ENCODE peak calls at places on chromosome 3, in eight cellular contexts. C is DND-41, G is mucosa of descending colon, Z is tibial artery, V is psoas muscle, J is sigmoid colon, I is cardiac muscle cell, D is A549. Y is an unnamed sample. For H3K9me3, the result is how much of the 10 kb centered on the place peaks cover.

GRCh38 chr3:12963869-12964712 is 109.1 kb downstream of the IQSEC1 start:
- DNase-seq in C (no peak), G (peak), Z (no peak), V (peak), J (no peak), I (no peak), D (no peak), Y (no peak)

GRCh38 chr3:16183601-16184270 is 9.3 kb downstream of the GALNT15 start:
- DNase-seq in C (no peak), G (no peak), Z (no peak), V (no peak), J (no peak), I (no peak), D (peak), Y (no peak)

GRCh38 chr3:102718651-102719050 is 283.8 kb downstream of the ZPLD1 start:
- DNase-seq in C (no peak), G (no peak), Z (no peak), V (no peak), J (no peak), I (no peak), D (no peak), Y (no peak)

GRCh38 chr3:38000242-38000916 is 9.8 kb downstream of the VILL start:
- DNase-seq in C (no peak), G (peak), Z (peak), V (no peak), J (peak), I (no peak), D (no peak), Y (no peak)

GRCh38 chr3:141384157-141384556 is 15.9 kb downstream of the ZBTB38 start:
- DNase-seq in C (no peak), G (no peak), Z (no peak), V (no peak), J (no peak), I (no peak), D (no peak), Y (no peak)

GRCh38 chr3:72145506-72146380 is 360.8 kb upstream of the PROK2 start:
- DNase-seq in C (no peak), G (no peak), Z (no peak), V (no peak), J (no peak), I (no peak), D (no peak), Y (no peak)

GRCh38 chr3:119659584-119660291 is 651 bp downstream of the POPDC2 start:
- DNase-seq in C (no peak), G (no peak), Z (no peak), V (no peak), J (no peak), I (no peak), D (no peak), Y (no peak)

GRCh38 chr3:10242182-10243065 is 5.8 kb upstream of the TATDN2 start:
- DNase-seq in C (peak), G (no peak), Z (no peak), V (no peak), J (peak), I (no peak), D (no peak), Y (no peak)

GRCh38 chr3:98541695-98542094 is 9.9 kb downstream of the GPR15 start:
- DNase-seq in C (no peak), G (no peak), Z (no peak), V (no peak), J (no peak), I (no peak), D (no peak), Y (no peak)

GRCh38 chr3:101643861-101644613 is 32.9 kb downstream of the ZBTB11 start:
- DNase-seq in C (peak), G (no peak), Z (no peak), V (no peak), J (no peak), I (no peak), D (peak), Y (no peak)

GRCh38 chr3:140972833-140973232 is 31.2 kb downstream of the SLC25A36 start:
- DNase-seq in C (no peak), G (no peak), Z (no peak), V (no peak), J (no peak), I (no peak), D (peak), Y (no peak)

GRCh38 chr3:14007006-14007405 is 117.7 kb downstream of the CHCHD4 start:
- DNase-seq in C (no peak), G (no peak), Z (no peak), V (no peak), J (no peak), I (no peak), D (no peak), Y (no peak)

GRCh38 chr3:146395164-146395563 is 74.2 kb downstream of the PLSCR2 start:
- DNase-seq in C (no peak), G (no peak), Z (no peak), V (no peak), J (no peak), I (no peak), D (no peak), Y (no peak)

GRCh38 chr3:121232309-121233225 is 313.2 kb downstream of the POLQ start:
- DNase-seq in C (no peak), G (no peak), Z (no peak), V (no peak), J (no peak), I (no peak), D (no peak), Y (no peak)

GRCh38 chr3:115671761-115672455 is 48.6 kb downstream of the GAP43 start:
- DNase-seq in C (no peak), G (no peak), Z (no peak), V (no peak), J (no peak), I (no peak), D (no peak), Y (no peak)

GRCh38 chr3:134649106-134649705 is 1.6 kb downstream of the KY start:
- DNase-seq in C (no peak), G (no peak), Z (no peak), V (no peak), J (no peak), I (no peak), D (no peak), Y (no peak)

GRCh38 chr3:190150681-190151080 is 30.0 kb upstream of the P3H2 start:
- DNase-seq in C (no peak), G (no peak), Z (no peak), V (no peak), J (no peak), I (peak), D (no peak), Y (no peak)

GRCh38 chr3:13963137-13963886 is 83.4 kb upstream of the WNT7A start:
- DNase-seq in C (no peak), G (no peak), Z (no peak), V (no peak), J (no peak), I (no peak), D (no peak), Y (no peak)

GRCh38 chr3:78990164-78990563 is 777.6 kb downstream of the ROBO1 start:
- DNase-seq in C (no peak), G (no peak), Z (no peak), V (no peak), J (no peak), I (no peak), D (no peak), Y (no peak)

GRCh38 chr3:172437713-172438112 is 10.5 kb downstream of the GHSR start:
- DNase-seq in C (no peak), G (no peak), Z (no peak), V (no peak), J (no peak), I (no peak), D (no peak), Y (no peak)

GRCh38 chr3:172580680-172581079 is 57.5 kb upstream of the TNFSF10 start:
- DNase-seq in C (no peak), G (no peak), Z (no peak), V (no peak), J (no peak), I (no peak), D (no peak), Y (no peak)

GRCh38 chr3:104628185-104628789 is 738.4 kb upstream of the ALCAM start:
- DNase-seq in C (no peak), G (no peak), Z (no peak), V (no peak), J (no peak), I (peak), D (peak), Y (peak)

GRCh38 chr3:61562042-61562809 is 855 bp downstream of the PTPRG start:
- DNase-seq in C (no peak), G (peak), Z (peak), V (peak), J (peak), I (peak), D (peak), Y (no peak)

GRCh38 chr3:61562810-61563613 is 1.6 kb downstream of the PTPRG start:
- DNase-seq in C (no peak), G (peak), Z (peak), V (peak), J (peak), I (peak), D (no peak), Y (no peak)

GRCh38 chr3:61560452-61561373 is 658 bp upstream of the PTPRG start:
- DNase-seq in C (peak), G (peak), Z (peak), V (peak), J (peak), I (peak), D (peak), Y (peak)

GRCh38 chr3:61561374-61562041 is at the start of gene PTPRG:
- DNase-seq in C (peak), G (peak), Z (peak), V (peak), J (peak), I (peak), D (peak), Y (peak)

GRCh38 chr3:61559108-61559731 is 2.2 kb upstream of the PTPRG start:
- DNase-seq in C (no peak), G (no peak), Z (no peak), V (no peak), J (no peak), I (no peak), D (no peak), Y (no peak)
- H3K4me3 ChIP-seq in C (no peak), G (no peak), Z (peak), V (peak), J (no peak), I (no peak), D (no peak), Y (no peak)

DNA sequence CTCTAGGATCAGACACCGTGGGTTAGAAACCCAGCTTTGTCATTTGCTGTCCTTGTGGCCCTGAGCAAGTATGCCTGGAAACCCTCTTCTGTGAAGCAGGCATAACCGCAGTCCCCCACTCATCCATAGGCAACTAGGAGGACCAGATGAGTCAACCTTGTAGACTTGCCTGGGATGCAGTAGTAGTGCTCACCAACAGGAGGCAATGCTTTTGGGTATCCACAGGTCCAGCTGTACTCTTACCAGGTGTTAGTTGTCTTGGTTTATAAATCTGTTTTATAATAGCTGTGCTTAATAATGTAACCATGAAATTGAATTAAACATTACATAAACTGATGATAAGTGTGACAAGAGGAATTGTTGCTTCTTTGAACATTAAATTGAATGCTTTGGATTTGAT is 389.3 kb downstream of the IL20RB start:
- DNase-seq in C (no peak), G (no peak), Z (no peak), V (no peak), J (no peak), I (peak), D (peak), Y (no peak)
- TF ChIP-seq CTCF in C (no peak), G (no peak), Z (no peak), V (no peak), J (no peak), I (no peak), D (no peak), Y (no peak)

GRCh38 chr3:21163961-21164360 is 587.0 kb downstream of the ZNF385D start:
- DNase-seq in C (no peak), G (no peak), Z (no peak), V (no peak), J (no peak), I (no peak), D (no peak), Y (no peak)

GRCh38 chr3:21154911-21155310 is 596.1 kb downstream of the ZNF385D start:
- DNase-seq in C (no peak), G (no peak), Z (no peak), V (no peak), J (no peak), I (no peak), D (no peak), Y (no peak)

GRCh38 chr3:21159565-21159950 is 591.5 kb downstream of the ZNF385D start:
- DNase-seq in C (no peak), G (no peak), Z (no peak), V (no peak), J (no peak), I (no peak), D (no peak), Y (no peak)

GRCh38 chr3:21158801-21159564 is 592.0 kb downstream of the ZNF385D start:
- DNase-seq in C (no peak), G (no peak), Z (no peak), V (no peak), J (no peak), I (no peak), D (no peak), Y (no peak)
- H3K9me3 ChIP-seq in C (under half), G (under half), Z (under half), V (under half), J (under half), I (under half), D (under half), Y (under half)

GRCh38 chr3:178060406-178060805 is 475.8 kb upstream of the KCNMB2 start:
- DNase-seq in C (no peak), G (no peak), Z (no peak), V (no peak), J (peak), I (no peak), D (no peak), Y (no peak)
- H3K4me3 ChIP-seq in C (no peak), G (no peak), Z (no peak), V (no peak), J (no peak), I (no peak), D (no peak), Y (no peak)

DNA sequence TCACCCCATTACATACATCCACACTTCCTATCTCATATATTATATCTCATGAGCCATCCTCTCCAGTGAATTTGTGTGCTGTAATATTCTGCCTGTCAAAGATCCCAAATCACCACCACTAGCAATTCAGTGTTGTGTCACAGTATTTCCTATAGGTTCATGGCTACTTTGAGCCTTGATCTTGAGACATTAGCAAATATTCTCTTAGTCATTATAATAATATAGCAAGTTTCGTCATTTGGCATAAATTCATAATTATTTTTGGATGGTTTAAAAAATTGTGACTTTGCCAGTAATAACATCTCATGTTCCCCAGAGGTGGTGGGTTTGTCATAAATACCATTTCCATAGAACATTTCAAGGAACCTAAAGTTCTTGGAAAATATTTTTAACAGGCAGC is 47.7 kb downstream of the CMSS1 start:
- DNase-seq in C (no peak), G (no peak), Z (no peak), V (no peak), J (no peak), I (no peak), D (no peak), Y (no peak)
- TF ChIP-seq CTCF in C (no peak), G (no peak), Z (no peak), V (no peak), J (no peak), I (no peak), D (no peak), Y (no peak)

GRCh38 chr3:34868935-34869334 is 770.4 kb upstream of the ARPP21 start:
- DNase-seq in C (no peak), G (no peak), Z (no peak), V (no peak), J (no peak), I (no peak), D (no peak), Y (no peak)
- H3K9me3 ChIP-seq in C (under half), G (under half), Z (under half), V (under half), J (under half), I (under half), D (under half), Y (under half)